ENCODE peak calls at places on chromosomes 12 and 14, in eight cellular contexts. E, P, F, Q, S, G, N and V are unnamed samples.

GRCh38 chr12:40137252-40137651 is 31.4 kb upstream of the SLC2A13 start:
- DNase-seq in E (no peak), P (no peak), F (no peak), Q (no peak), S (peak), G (no peak), N (no peak), V (no peak)

GRCh38 chr12:121668750-121669524 is 517 bp downstream of the MORN3 start:
- DNase-seq in E (no peak), P (peak), F (no peak), Q (no peak), S (peak), G (no peak), N (peak), V (peak)

GRCh38 chr14:99550387-99550992 is 53.5 kb downstream of the CCDC85C start:
- DNase-seq in E (no peak), P (no peak), F (no peak), Q (no peak), S (no peak), G (no peak), N (no peak), V (no peak)

GRCh38 chr12:108839011-108839889 is 18.1 kb downstream of the SSH1 start:
- DNase-seq in E (no peak), P (no peak), F (no peak), Q (no peak), S (peak), G (no peak), N (no peak), V (no peak)

GRCh38 chr14:32470161-32470705 is 141.1 kb downstream of the AKAP6 start:
- DNase-seq in E (no peak), P (no peak), F (no peak), Q (no peak), S (no peak), G (no peak), N (no peak), V (no peak)

GRCh38 chr12:72323881-72324280 is 51.7 kb downstream of the TRHDE start:
- DNase-seq in E (no peak), P (no peak), F (no peak), Q (no peak), S (peak), G (no peak), N (no peak), V (no peak)

GRCh38 chr14:92465353-92466067 is 48.1 kb upstream of the RIN3 start:
- DNase-seq in E (no peak), P (no peak), F (no peak), Q (no peak), S (no peak), G (no peak), N (no peak), V (no peak)

GRCh38 chr14:55585854-55586253 is 5.8 kb downstream of the KTN1 start:
- DNase-seq in E (no peak), P (no peak), F (no peak), Q (no peak), S (peak), G (no peak), N (no peak), V (no peak)

GRCh38 chr12:115103884-115104883 is 420.2 kb upstream of the TBX3 start:
- DNase-seq in E (no peak), P (no peak), F (no peak), Q (no peak), S (peak), G (no peak), N (no peak), V (no peak)

GRCh38 chr14:45199246-45199645 is 53.8 kb downstream of the MIS18BP1 start:
- DNase-seq in E (no peak), P (no peak), F (no peak), Q (no peak), S (peak), G (no peak), N (no peak), V (no peak)

GRCh38 chr12:130455161-130455560 is 117.5 kb downstream of the PIWIL1 start:
- DNase-seq in E (no peak), P (no peak), F (no peak), Q (no peak), S (no peak), G (no peak), N (no peak), V (no peak)

GRCh38 chr12:11719678-11720099 is 70.2 kb downstream of the ETV6 start:
- DNase-seq in E (no peak), P (no peak), F (peak), Q (no peak), S (peak), G (peak), N (peak), V (peak)

GRCh38 chr14:64522591-64523355 is 17.8 kb upstream of the HSPA2 start:
- DNase-seq in E (no peak), P (no peak), F (no peak), Q (no peak), S (no peak), G (no peak), N (no peak), V (no peak)

GRCh38 chr12:82788594-82788993 is 101.9 kb downstream of the TMTC2 start:
- DNase-seq in E (no peak), P (no peak), F (no peak), Q (no peak), S (no peak), G (no peak), N (no peak), V (no peak)
- TF ChIP-seq CTCF in E (no peak), P (no peak), F (no peak), Q (no peak), S (no peak), G (no peak), N (no peak), V (no peak)

GRCh38 chr14:30868736-30869135 is 5.6 kb upstream of the COCH start:
- DNase-seq in E (no peak), P (no peak), F (no peak), Q (no peak), S (no peak), G (no peak), N (no peak), V (no peak)
- TF ChIP-seq CTCF in E (no peak), P (no peak), F (no peak), Q (no peak), S (no peak), G (no peak), N (no peak), V (no peak)

DNA sequence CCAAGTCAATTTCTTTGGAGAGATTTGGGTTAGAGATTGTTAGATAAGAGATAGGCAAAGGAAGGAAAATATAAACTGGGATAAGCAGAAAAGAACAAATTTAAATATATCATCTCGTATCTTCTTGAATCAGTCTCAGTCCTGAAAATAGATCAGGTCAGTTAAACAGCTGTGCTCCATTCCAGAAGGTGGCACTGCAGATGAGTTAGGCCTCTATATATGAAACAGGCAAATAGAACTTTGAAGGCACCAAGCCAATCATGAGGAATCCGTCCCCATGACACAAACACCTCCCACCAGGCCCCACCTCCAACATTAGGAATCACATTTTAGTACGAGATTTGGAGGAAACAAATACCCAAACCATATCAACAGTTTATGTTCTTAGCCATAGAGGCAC is 605.5 kb upstream of the USP15 start:
- DNase-seq in E (no peak), P (no peak), F (no peak), Q (no peak), S (peak), G (no peak), N (no peak), V (no peak)
- TF ChIP-seq CTCF in E (no peak), P (no peak), F (no peak), Q (no peak), S (no peak), G (no peak), N (no peak), V (no peak)

DNA sequence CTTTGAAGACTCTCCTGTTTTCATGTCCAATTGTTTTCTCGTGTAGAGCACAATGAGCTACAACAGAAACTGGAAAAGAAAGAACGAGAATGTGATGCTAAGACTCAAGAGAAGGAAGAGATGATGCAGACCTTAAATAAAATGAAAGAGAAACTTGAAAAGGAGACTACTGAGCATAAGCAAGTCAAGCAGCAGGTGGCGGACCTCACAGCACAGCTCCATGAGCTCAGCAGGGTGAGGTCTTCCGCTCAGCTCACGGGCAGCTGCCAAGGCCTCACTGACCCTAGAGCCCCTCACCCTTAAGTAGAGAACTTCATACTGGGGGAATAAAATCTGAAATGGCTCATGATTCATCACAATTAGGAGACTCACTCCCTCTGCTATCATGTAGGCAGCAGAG is 134.7 kb downstream of the GPR135 start:
- DNase-seq in E (no peak), P (no peak), F (no peak), Q (no peak), S (no peak), G (no peak), N (peak), V (no peak)
- TF ChIP-seq CTCF in E (no peak), P (no peak), F (no peak), Q (no peak), S (no peak), G (no peak), N (no peak), V (no peak)

DNA sequence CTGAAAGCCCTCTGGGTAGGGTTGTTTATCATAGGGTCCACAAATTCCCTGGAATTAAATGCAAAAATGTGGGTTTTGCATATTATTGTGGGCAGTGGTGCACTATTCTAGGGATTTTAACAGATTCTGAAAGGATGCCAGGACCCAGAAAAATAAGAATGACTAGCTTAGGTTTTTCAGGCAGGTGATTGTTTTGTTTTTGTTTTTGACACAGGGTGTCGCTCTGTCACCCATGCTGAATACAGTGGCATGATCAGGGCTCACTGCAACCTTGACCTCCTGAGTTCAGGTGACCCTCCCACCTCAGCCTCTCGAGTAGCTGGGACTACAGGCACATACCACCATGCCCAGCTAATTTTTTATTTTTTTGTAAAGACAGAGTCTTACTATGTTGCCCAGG is 19.2 kb downstream of the GALNT6 start:
- DNase-seq in E (no peak), P (no peak), F (no peak), Q (no peak), S (no peak), G (no peak), N (no peak), V (no peak)
- TF ChIP-seq CTCF in E (no peak), P (no peak), F (no peak), Q (no peak), S (no peak), G (no peak), N (no peak), V (no peak)

DNA sequence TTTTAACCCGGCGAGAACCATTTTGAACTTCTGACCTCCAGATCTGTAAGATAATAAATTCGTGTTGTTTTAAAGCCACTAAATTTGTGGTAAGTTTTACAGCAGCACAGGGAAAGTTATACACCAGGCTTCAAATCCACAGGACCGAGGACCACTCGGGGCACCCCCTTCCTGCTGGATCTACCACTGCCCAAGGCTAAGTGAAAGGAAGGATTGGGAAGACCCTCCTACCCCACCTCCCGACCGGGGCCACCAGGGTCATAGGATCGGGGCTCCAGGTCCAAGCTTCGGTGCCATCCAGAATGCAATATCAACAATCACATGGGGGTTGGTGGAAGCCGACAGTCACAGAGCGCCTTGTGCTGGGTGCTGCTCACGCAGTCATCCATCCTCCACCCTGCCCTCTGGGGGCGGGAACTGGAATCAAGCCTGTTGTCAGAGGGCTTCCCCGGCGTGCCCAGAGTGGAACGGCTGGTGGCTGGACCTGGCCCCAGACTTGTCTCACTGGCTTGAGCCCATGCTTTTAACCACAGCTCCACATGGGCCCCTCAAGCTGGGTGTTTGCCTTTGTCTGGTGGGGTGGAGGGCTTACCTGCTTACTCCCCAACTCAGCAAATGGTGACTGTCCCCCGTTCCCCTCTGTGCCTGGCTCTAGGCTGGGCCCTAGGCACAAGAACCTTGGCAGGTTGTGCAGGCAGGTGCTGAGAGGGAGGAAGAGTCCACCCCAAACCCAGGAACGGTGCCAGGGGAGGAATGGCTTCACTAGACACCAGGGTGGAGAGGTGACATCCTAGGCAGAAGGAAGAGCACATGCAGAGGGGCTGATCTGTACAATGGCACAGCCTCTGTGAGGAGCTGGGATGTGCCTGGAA is 180.3 kb upstream of the RTL1 start:
- DNase-seq in E (peak), P (no peak), F (no peak), Q (no peak), S (no peak), G (no peak), N (peak), V (no peak)
- TF ChIP-seq CTCF in E (no peak), P (no peak), F (peak), Q (no peak), S (peak), G (no peak), N (no peak), V (no peak)

GRCh38 chr12:98332626-98333025 is 182.8 kb upstream of the TMPO start:
- DNase-seq in E (no peak), P (no peak), F (no peak), Q (no peak), S (no peak), G (no peak), N (no peak), V (no peak)
- TF ChIP-seq CTCF in E (no peak), P (no peak), F (no peak), Q (no peak), S (no peak), G (no peak), N (no peak), V (no peak)

DNA sequence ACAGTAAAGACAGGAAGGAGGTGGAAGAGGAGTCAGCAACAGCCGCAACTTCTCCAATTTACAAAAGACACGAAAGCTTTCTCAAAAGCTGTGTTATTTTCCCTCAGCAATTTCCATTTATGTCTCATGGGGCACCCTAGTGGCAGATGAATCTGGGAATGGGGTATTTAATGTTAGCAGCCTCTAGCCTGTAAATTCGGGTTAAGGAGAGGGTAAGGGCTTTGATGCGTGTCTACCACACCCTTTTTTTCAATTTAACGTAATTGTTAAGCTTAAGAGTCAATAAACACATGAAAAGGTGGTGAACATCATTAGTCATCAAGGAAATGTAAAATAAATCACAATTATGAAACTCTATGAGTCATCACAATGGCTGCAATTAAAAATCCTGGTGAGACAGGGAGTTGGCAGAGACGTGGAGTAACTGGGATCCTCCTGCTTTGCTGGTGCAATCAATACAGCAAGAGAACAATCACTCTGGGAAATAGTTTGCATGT is 986.4 kb downstream of the AACS start:
- DNase-seq in E (no peak), P (no peak), F (no peak), Q (no peak), S (peak), G (no peak), N (no peak), V (no peak)
- TF ChIP-seq CTCF in E (no peak), P (no peak), F (no peak), Q (no peak), S (no peak), G (no peak), N (no peak), V (no peak)